ENCODE peak calls at places on chromosomes 16 and 17, in four cellular contexts. N is HepG2, I is H1, Q is GM12878. V is an unnamed sample.

GRCh38 chr16:50252874-50253510 is 13.4 kb upstream of the ADCY7 start:
- DNase-seq in N (no peak), Q (no peak), I (no peak), V (no peak)

GRCh38 chr17:34635876-34636275 is 56.5 kb downstream of the TMEM132E start:
- DNase-seq in N (no peak), I (no peak), Q (no peak), V (no peak)

GRCh38 chr16:4016648-4017047 is 99.6 kb downstream of the ADCY9 start:
- DNase-seq in N (no peak), Q (no peak), I (no peak), V (no peak)

GRCh38 chr17:29954405-29954804 is 13.0 kb downstream of the EFCAB5 start:
- DNase-seq in Q (no peak), I (no peak), N (no peak), V (no peak)

GRCh38 chr16:24471616-24472015 is 67.8 kb upstream of the RBBP6 start:
- DNase-seq in I (no peak), Q (no peak), N (no peak), V (no peak)

GRCh38 chr16:30142672-30143346 is 19.8 kb upstream of the MAPK3 start:
- DNase-seq in I (no peak), Q (peak), N (peak), V (no peak)

GRCh38 chr16:56915311-56916105 is 16.4 kb upstream of the HERPUD1 start:
- DNase-seq in Q (no peak), I (no peak), N (no peak), V (no peak)

GRCh38 chr16:4142268-4142667 is 26.0 kb upstream of the ADCY9 start:
- DNase-seq in I (no peak), Q (peak), N (no peak), V (no peak)

GRCh38 chr16:23781176-23781575 is 26.4 kb downstream of the CHP2 start:
- DNase-seq in N (no peak), I (no peak), Q (no peak), V (no peak)

GRCh38 chr17:55318081-55318480 is 53.3 kb downstream of the HLF start:
- DNase-seq in I (no peak), Q (no peak), N (no peak), V (no peak)

GRCh38 chr17:14351493-14351892 is 50.6 kb downstream of the HS3ST3B1 start:
- DNase-seq in I (no peak), N (no peak), Q (no peak), V (no peak)

GRCh38 chr17:17129466-17129865 is 76.7 kb downstream of the PLD6 start:
- DNase-seq in I (no peak), Q (no peak), N (no peak), V (no peak)

GRCh38 chr16:78240459-78241222 is 141.2 kb downstream of the WWOX start:
- DNase-seq in N (peak), Q (no peak), I (no peak), V (no peak)

GRCh38 chr16:65684230-65684629 is 562.4 kb upstream of the CDH11 start:
- DNase-seq in I (no peak), Q (no peak), N (no peak), V (no peak)

GRCh38 chr17:45700171-45701090 is 83.7 kb upstream of the CRHR1 start:
- DNase-seq in Q (no peak), N (no peak), I (no peak), V (no peak)

GRCh38 chr17:55318715-55319487 is 54.1 kb downstream of the HLF start:
- DNase-seq in N (no peak), I (no peak), Q (no peak), V (no peak)

GRCh38 chr16:15055141-15056053 is 477 bp downstream of the NTAN1 start:
- DNase-seq in Q (no peak), I (no peak), N (peak), V (no peak)

GRCh38 chr17:45949755-45950320 is 49.2 kb upstream of the STH start:
- DNase-seq in Q (no peak), I (no peak), N (no peak), V (no peak)

GRCh38 chr17:74213897-74214386 is 571 bp downstream of the TTYH2 start:
- DNase-seq in Q (no peak), I (no peak), N (no peak), V (no peak)

GRCh38 chr17:81135503-81136283 is 29.6 kb upstream of the PVALEF start:
- DNase-seq in Q (no peak), N (no peak), I (no peak), V (no peak)

GRCh38 chr16:76976756-76977155 is 214.2 kb upstream of the MON1B start:
- DNase-seq in N (no peak), Q (no peak), I (no peak), V (no peak)

GRCh38 chr16:77744136-77744535 is 21.8 kb downstream of the NUDT7 start:
- DNase-seq in N (no peak), Q (no peak), I (no peak), V (no peak)

GRCh38 chr16:69443809-69444611 is 19.6 kb downstream of the CYB5B start:
- DNase-seq in I (no peak), Q (no peak), N (no peak), V (no peak)

GRCh38 chr17:83091257-83092141 is 12.1 kb downstream of the METRNL start:
- DNase-seq in I (no peak), N (peak), Q (no peak), V (no peak)

GRCh38 chr16:50273382-50273690 is 7.0 kb downstream of the ADCY7 start:
- DNase-seq in N (no peak), I (no peak), Q (no peak), V (no peak)

DNA sequence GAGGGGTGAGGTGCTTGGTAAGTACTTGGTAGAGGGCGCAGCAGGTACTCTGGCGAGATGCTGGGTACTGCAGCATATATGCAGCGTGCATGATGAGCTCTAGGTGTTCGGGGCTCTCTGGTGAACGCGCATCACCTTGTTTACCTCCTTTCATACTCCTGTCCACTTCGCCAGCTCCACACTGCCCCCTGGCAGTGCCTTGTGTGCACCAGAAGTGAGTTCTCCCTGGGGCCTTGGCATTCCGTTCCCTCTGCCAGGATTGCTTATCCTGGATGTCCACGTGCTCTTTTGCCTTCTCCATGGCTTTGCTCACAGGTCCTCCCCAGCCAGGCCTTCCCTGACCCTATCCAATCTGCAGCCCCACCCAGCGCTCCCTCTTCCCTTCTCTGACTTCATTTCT is 154.2 kb downstream of the MRM1 start:
- DNase-seq in N (peak), I (peak), Q (no peak), V (peak)
- TF ChIP-seq SP1 in N (no peak), I (no peak), Q (no peak), V (no peak)

DNA sequence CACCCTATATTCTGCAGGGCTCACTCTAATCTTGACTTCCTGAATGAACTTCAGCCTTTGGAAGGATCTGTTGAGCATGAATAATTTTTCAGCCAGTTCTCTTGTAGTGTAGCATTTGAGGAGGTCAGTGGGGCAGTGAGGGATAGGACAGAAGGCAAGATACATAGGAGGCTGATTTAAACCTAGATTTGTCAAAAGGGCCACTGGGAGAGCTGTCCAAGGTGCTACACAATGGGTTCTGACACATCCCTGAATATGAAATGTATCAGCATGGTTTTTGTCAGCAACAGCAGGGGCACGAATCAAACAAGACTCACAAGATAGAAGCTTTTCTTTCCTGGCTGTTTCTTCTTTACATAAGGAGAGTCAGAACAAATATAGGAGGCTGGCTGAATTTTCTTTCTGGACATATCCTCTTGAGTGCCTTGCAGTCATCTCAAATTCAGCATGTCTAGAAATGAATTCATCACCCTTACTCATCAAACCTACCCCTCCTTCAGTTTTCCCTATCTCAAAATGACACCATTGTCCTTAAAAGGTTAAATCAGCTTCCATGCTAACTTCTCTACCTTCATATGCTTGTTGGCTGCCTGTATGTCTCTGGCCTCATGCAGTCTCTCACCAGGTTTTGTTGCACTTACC is 130.5 kb downstream of the NPIPB5 start:
- DNase-seq in Q (no peak), I (no peak), N (no peak), V (no peak)
- TF ChIP-seq SUZ12 in Q (no peak), I (no peak), N (no peak), V (no peak)

GRCh38 chr17:31249742-31250141 is 47.3 kb downstream of the OMG start:
- DNase-seq in N (no peak), I (no peak), Q (no peak), V (no peak)

GRCh38 chr17:31251075-31251474 is 46.0 kb downstream of the OMG start:
- DNase-seq in Q (peak), N (no peak), I (no peak), V (no peak)

GRCh38 chr17:31250229-31250628 is 46.8 kb downstream of the OMG start:
- DNase-seq in I (no peak), N (no peak), Q (peak), V (no peak)

GRCh38 chr17:31251618-31252328 is 45.3 kb downstream of the OMG start:
- DNase-seq in Q (no peak), I (no peak), N (peak), V (no peak)

DNA sequence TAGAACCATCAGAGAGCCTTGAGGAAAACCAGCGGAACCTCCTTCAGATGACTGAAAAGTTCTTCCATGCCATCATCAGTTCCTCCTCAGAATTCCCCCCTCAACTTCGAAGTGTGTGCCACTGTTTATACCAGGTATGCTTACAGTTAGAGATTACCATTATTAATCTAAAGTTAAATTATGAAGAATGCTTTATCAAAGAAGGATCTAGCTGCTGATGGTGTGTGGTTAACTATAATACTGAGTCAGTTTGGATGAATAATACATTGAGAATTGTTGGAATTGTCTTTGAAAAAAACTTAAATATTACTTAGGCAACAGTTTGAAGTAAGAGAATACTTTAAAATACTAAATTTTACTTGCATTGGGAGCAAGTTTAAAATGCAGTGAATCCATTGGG is 48.1 kb downstream of the OMG start:
- DNase-seq in N (no peak), I (no peak), Q (no peak), V (no peak)
- TF ChIP-seq SP1 in N (no peak), I (no peak), Q (no peak), V (no peak)

GRCh38 chr17:67050476-67051154 is 6.3 kb downstream of the CACNG1 start:
- DNase-seq in Q (no peak), I (no peak), N (no peak), V (no peak)
- TF ChIP-seq SUZ12 in Q (no peak), I (no peak), N (no peak), V (no peak)